ENCODE peak calls at places on chromosome 11, in four cellular contexts. One of them, this sample, is unnamed.

GRCh38 chr11:80502511-80502910 is 1061.7 kb upstream of the TENM4 start:
- DNase-seq in H9: no peak
- DNase-seq in mesendoderm: peak; percentile 78
- DNase-seq in H1: no peak
- DNase-seq in this sample: no peak

GRCh38 chr11:96390403-96390830 is 604 bp downstream of the JRKL start:
- DNase-seq in H9: no peak
- DNase-seq in mesendoderm: no peak
- DNase-seq in H1: no peak
- DNase-seq in this sample: peak; percentile 30

GRCh38 chr11:43508511-43508918 is 149.8 kb downstream of the TTC17 start:
- DNase-seq in H9: no peak
- DNase-seq in mesendoderm: peak; percentile 72
- DNase-seq in H1: no peak
- DNase-seq in this sample: peak; percentile 61

GRCh38 chr11:12941671-12942070 is 67.4 kb upstream of the RASSF10 start:
- DNase-seq in H9: no peak
- DNase-seq in mesendoderm: no peak
- DNase-seq in H1: no peak
- DNase-seq in this sample: no peak

GRCh38 chr11:71349627-71350026 is 97.2 kb upstream of the SHANK2 start:
- DNase-seq in H9: no peak
- DNase-seq in mesendoderm: no peak
- DNase-seq in H1: no peak
- DNase-seq in this sample: no peak

GRCh38 chr11:109123811-109124787 is 297.9 kb upstream of the C11orf87 start:
- DNase-seq in H9: peak; percentile 47
- DNase-seq in mesendoderm: peak; percentile 74
- DNase-seq in H1: no peak
- DNase-seq in this sample: peak; percentile 4

GRCh38 chr11:134644489-134645456 is 232.7 kb upstream of the B3GAT1 start:
- DNase-seq in H9: no peak
- DNase-seq in mesendoderm: no peak
- DNase-seq in H1: peak; percentile 51
- DNase-seq in this sample: no peak

GRCh38 chr11:58579192-58580129 is 598 bp downstream of the ZFP91 start:
- DNase-seq in H9: peak; percentile 87
- DNase-seq in mesendoderm: peak; percentile 93
- DNase-seq in H1: peak; percentile 89
- DNase-seq in this sample: peak; percentile 91

GRCh38 chr11:30017467-30017895 is 651 bp upstream of the KCNA4 start:
- DNase-seq in H9: peak; percentile 38
- DNase-seq in mesendoderm: peak; percentile 21
- DNase-seq in H1: peak; percentile 62
- DNase-seq in this sample: no peak

GRCh38 chr11:639324-639977 is 2.4 kb downstream of the DRD4 start:
- DNase-seq in H9: no peak
- DNase-seq in mesendoderm: no peak
- DNase-seq in H1: no peak
- DNase-seq in this sample: no peak

GRCh38 chr11:77191429-77191822 is 63.4 kb downstream of the MYO7A start:
- DNase-seq in H9: no peak
- DNase-seq in mesendoderm: no peak
- DNase-seq in H1: no peak
- DNase-seq in this sample: peak; percentile 2

GRCh38 chr11:118259138-118259537 is 5.0 kb downstream of the MPZL2 start:
- DNase-seq in H9: no peak
- DNase-seq in mesendoderm: no peak
- DNase-seq in H1: no peak
- DNase-seq in this sample: no peak

GRCh38 chr11:118263694-118264567 is at the start of gene MPZL2:
- DNase-seq in H9: peak; percentile 74
- DNase-seq in mesendoderm: peak; percentile 57
- DNase-seq in H1: peak; percentile 70
- DNase-seq in this sample: no peak

GRCh38 chr11:118260353-118260752 is 3.7 kb downstream of the MPZL2 start:
- DNase-seq in H9: no peak
- DNase-seq in mesendoderm: no peak
- DNase-seq in H1: no peak
- DNase-seq in this sample: no peak

GRCh38 chr11:118263109-118263508 is 988 bp downstream of the MPZL2 start:
- DNase-seq in H9: no peak
- DNase-seq in mesendoderm: no peak
- DNase-seq in H1: no peak
- DNase-seq in this sample: no peak

DNA sequence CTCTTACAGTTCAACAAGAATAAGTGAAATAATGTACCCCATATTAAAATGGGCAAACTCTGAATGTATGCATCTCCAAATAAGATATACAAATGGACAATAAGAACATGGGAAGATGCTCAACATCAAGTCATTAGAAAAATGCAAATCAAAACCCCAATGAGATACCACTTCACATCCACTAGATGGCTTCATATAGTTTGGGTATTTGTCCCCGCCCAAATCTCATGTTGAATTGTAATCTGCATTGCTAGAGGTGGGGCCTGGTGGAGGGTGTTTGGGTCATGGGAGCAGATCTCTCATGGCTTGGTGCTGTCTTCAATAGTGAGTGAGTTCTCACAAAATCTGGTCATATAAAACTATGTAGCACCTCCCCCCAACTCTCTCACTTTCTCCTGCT is 5.7 kb downstream of the MPZL2 start:
- DNase-seq in H9: no peak
- DNase-seq in mesendoderm: peak; percentile 34
- DNase-seq in H1: no peak
- DNase-seq in this sample: no peak
- H4K5ac ChIP-seq in H9: no peak overlapping the region
- H4K5ac ChIP-seq in mesendoderm: no peak overlapping the region
- H4K5ac ChIP-seq in H1: no peak overlapping the region
- H4K5ac ChIP-seq in this sample: no peak overlapping the region

DNA sequence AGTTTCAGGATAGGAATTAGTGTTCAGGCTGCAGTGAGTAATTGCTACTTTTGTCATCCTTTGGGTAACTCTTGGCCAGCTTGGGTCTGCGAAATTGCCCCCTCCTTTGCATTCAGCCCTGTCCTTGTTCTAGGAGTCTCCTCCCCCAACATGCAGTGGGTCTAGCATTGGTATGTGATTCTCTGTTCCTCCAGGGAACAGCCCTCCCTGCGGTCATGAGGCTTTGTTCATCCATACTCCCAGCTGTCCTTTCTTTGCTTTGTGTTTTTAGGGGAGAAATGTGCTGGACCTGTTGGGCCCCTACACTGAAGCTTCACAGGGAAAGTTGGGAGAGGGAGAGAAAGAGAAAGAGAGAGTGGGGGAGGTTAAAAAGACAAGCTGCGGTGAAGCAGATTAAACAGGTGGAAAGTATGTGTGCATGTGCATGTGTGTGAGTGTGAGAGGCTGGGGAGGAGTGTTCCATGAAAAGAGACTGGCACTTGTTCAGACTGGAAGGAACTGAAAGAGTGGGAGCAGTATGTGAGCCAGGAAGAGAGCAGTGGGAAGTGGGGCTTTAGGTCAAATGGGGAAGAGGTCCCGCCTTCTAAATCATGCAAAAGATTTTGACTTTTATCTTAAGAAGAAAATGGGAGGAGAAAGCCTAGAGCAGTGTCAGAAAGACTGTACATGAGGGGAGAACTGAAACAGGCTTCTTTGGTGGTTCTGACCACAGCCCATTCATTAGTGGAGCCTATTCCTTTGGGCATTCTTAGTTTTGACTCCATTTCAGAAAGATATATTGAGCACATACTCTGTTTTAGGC is 17.9 kb upstream of the SESN3 start:
- DNase-seq in H9: peak; percentile 38
- DNase-seq in mesendoderm: peak; percentile 56
- DNase-seq in H1: no peak
- DNase-seq in this sample: no peak
- H3K4ac ChIP-seq in H9: no peak overlapping the region
- H3K4ac ChIP-seq in mesendoderm: no peak overlapping the region
- H3K4ac ChIP-seq in H1: no peak overlapping the region
- H3K4ac ChIP-seq in this sample: no peak overlapping the region

GRCh38 chr11:72642815-72643511 is 31.3 kb downstream of the PDE2A start:
- DNase-seq in H9: peak; percentile 79
- DNase-seq in mesendoderm: peak; percentile 73
- DNase-seq in H1: peak; percentile 92
- DNase-seq in this sample: peak; percentile 11

GRCh38 chr11:72643547-72643946 is 30.7 kb downstream of the PDE2A start:
- DNase-seq in H9: no peak
- DNase-seq in mesendoderm: no peak
- DNase-seq in H1: no peak
- DNase-seq in this sample: no peak

GRCh38 chr11:72641900-72642814 is 32.1 kb downstream of the PDE2A start:
- DNase-seq in H9: peak; percentile 60
- DNase-seq in mesendoderm: no peak
- DNase-seq in H1: peak; percentile 76
- DNase-seq in this sample: no peak

GRCh38 chr11:72639475-72640375 is 34.5 kb downstream of the PDE2A start:
- DNase-seq in H9: no peak
- DNase-seq in mesendoderm: no peak
- DNase-seq in H1: no peak
- DNase-seq in this sample: no peak

DNA sequence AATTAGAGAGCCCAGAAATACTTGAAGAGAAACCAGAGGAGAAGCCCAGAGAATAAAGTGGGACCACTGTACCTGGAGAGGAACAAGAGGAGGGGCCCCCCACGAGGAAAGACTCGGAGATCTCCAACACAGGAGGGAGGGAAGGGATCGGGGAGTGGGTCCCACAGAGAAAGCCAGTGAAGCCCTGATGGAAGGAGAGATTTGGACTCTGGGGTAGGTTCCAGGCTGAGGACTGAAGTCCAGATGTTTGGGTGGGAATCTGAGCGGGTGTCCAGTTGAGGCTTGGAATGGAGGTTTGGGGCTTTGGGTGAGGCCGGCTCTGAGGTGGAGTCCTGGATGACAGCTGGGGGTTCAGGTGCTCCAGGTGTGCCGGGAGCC is 32.7 kb downstream of the PDE2A start:
- DNase-seq in H9: no peak
- DNase-seq in mesendoderm: no peak
- DNase-seq in H1: no peak
- DNase-seq in this sample: no peak
- H4K5ac ChIP-seq in H9: no peak overlapping the region
- H4K5ac ChIP-seq in mesendoderm: no peak overlapping the region
- H4K5ac ChIP-seq in H1: no peak overlapping the region
- H4K5ac ChIP-seq in this sample: no peak overlapping the region

GRCh38 chr11:111297696-111298095 is 650 bp upstream of the POU2AF3 start:
- DNase-seq in H9: peak; percentile 45
- DNase-seq in mesendoderm: no peak
- DNase-seq in H1: peak; percentile 57
- DNase-seq in this sample: no peak

GRCh38 chr11:111300569-111300968 is 2.2 kb downstream of the POU2AF3 start:
- DNase-seq in H9: no peak
- DNase-seq in mesendoderm: no peak
- DNase-seq in H1: no peak
- DNase-seq in this sample: no peak

GRCh38 chr11:111298466-111299110 is at the start of gene POU2AF3:
- DNase-seq in H9: peak; percentile 43
- DNase-seq in mesendoderm: peak; percentile 36
- DNase-seq in H1: no peak
- DNase-seq in this sample: no peak

GRCh38 chr11:111301004-111301839 is 2.9 kb downstream of the POU2AF3 start:
- DNase-seq in H9: no peak
- DNase-seq in mesendoderm: no peak
- DNase-seq in H1: no peak
- DNase-seq in this sample: no peak

DNA sequence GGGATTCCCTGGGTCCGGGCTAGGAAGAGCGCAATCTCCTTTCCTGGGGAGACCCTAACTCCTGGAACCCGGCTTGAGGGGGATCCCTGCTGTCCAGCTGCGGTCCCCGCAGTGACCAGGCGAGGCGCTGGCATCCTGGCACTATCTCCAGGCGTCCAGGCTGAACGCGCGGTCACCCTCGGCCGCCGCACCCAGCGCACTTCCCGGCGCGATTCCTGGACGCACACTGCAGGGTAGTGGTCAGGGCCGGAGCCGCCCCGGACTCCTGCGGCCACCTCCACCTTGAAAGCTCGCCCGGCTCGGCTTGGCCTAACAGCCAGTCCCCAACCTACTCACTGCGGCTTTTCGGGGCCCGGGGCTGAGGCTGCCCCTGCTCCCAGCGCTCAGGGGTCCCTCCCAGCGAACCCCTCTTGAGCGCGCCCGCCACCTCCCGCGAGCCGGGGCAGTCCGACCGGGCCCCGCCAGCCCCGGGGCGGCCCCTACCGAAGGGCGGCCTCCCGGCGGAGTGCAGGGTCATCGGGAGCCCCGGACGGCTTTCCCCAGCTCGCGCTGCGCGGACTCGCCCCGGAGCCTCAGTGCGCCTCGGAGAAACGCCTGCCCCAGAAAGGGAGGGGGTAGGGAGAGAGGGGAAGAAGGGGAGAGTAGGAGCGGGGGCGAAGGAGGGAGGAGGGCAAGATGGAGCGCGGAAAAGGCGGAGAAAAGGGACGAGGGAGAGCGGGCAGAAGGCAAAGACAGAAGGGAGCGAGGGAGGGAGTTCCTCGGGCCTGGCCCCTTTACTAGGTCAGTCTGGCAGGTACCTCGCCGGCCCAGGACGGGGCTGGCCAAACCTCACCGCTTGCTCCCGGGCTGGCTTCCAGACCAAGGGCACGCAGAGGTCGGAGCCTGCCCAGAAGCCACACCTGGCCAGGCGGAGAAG is 1.0 kb downstream of the POU2AF3 start:
- DNase-seq in H9: peak; percentile 66
- DNase-seq in mesendoderm: peak; percentile 59
- DNase-seq in H1: peak; percentile 83
- DNase-seq in this sample: peak; percentile 23
- H3K4ac ChIP-seq in H9: no peak overlapping the region
- H3K4ac ChIP-seq in mesendoderm: peak overlapping the region; percentile 25
- H3K4ac ChIP-seq in H1: no peak overlapping the region
- H3K4ac ChIP-seq in this sample: no peak overlapping the region

DNA sequence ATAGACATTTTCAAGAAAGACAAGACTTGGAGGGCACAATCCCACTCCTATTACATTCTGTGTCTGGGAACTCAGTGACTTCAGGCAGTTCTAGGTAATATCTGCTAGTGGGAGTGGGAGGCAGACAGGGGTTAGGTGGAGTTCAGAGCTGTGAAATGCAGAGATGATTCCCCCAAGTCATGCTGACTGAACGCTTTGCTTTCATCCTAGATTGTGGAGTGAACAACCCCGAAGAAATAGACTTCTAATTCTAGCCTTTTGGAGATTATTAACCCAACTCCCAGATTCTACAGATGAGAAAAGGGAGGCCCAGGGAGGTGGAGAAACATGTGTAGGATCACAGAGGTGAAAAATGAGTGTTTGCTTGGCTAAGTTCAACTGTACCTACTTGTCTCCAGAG is 437.8 kb upstream of the CADM1 start:
- DNase-seq in H9: no peak
- DNase-seq in mesendoderm: no peak
- DNase-seq in H1: no peak
- DNase-seq in this sample: no peak
- H4K5ac ChIP-seq in H9: no peak overlapping the region
- H4K5ac ChIP-seq in mesendoderm: no peak overlapping the region
- H4K5ac ChIP-seq in H1: no peak overlapping the region
- H4K5ac ChIP-seq in this sample: peak overlapping the region; percentile 64

This sample was measured in IMR-90.